ENCODE peak calls at places on chromosome 15, in seven cellular contexts. F is tibial nerve, Y is fibroblast of lung, C is nephron progenitor cell, M is Calu3, X is psoas muscle, S is cardiac muscle cell. R is an unnamed sample.

GRCh38 chr15:70035719-70036077 is 62.0 kb downstream of the TLE3 start:
- DNase-seq in X (no peak), M (no peak), Y (no peak), S (no peak), C (no peak), F (no peak), R (no peak)

GRCh38 chr15:70387086-70387485 is 289.4 kb upstream of the TLE3 start:
- DNase-seq in F (no peak), M (no peak), X (no peak), S (no peak), C (no peak), Y (no peak), R (no peak)

GRCh38 chr15:65964792-65965433 is 95.6 kb downstream of the RAB11A start:
- DNase-seq in X (no peak), Y (no peak), M (no peak), F (no peak), S (no peak), C (no peak), R (no peak)

GRCh38 chr15:89998141-89998661 is 2.9 kb upstream of the ZNF710 start:
- DNase-seq in M (peak; percentile 46), X (no peak), F (no peak), Y (peak; percentile 63), C (no peak), S (no peak), R (no peak)

GRCh38 chr15:35182841-35183479 is 97.9 kb upstream of the NANOGP8 start:
- DNase-seq in S (peak; percentile 17), F (no peak), Y (no peak), X (no peak), C (no peak), M (no peak), R (peak; percentile 90)

GRCh38 chr15:100849021-100849831 is 30.4 kb upstream of the ALDH1A3 start:
- DNase-seq in C (peak; percentile 40), Y (peak; percentile 54), M (peak; percentile 93), S (peak; percentile 26), X (peak; percentile 74), F (no peak), R (peak; percentile 75)

GRCh38 chr15:42832577-42832976 is 88.0 kb downstream of the TTBK2 start:
- DNase-seq in S (no peak), X (no peak), F (no peak), C (no peak), M (peak; percentile 27), Y (peak; percentile 94), R (no peak)

GRCh38 chr15:33086500-33087141 is 107.9 kb downstream of the FMN1 start:
- DNase-seq in X (no peak), S (peak; percentile 59), Y (peak; percentile 66), F (no peak), C (no peak), M (no peak), R (peak; percentile 70)

GRCh38 chr15:67080900-67081431 is 15.6 kb downstream of the SMAD3 start:
- DNase-seq in C (no peak), S (no peak), Y (peak; percentile 90), F (no peak), M (no peak), X (peak; percentile 83), R (no peak)

GRCh38 chr15:76190767-76191538 is 120.3 kb downstream of the ETFA start:
- DNase-seq in Y (peak; percentile 58), C (peak; percentile 87), X (peak; percentile 91), F (peak; percentile 56), M (peak; percentile 88), S (peak; percentile 87), R (peak; percentile 96)

DNA sequence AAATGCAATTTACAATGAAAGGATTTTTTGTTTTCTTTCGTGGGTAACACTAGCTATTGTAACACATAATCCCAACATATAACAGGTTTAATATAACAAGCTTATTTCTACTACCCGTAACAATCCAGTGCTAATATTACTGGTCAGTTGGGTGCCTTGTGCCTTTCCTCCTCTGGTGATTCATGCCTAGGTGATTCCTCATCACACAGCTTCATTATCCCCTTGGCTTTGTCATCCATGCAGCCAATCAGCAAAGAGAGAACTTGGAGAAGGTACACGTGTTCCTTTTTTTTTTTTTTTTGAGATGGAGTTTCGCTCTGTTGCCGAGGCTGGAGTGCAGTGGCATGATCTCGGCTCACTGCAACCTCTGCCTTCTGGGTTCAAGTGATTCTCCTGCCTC is 30.7 kb downstream of the CHST14 start:
- DNase-seq in F (no peak), M (no peak), C (no peak), Y (peak; percentile 39), X (no peak), S (no peak), R (no peak)
- TF ChIP-seq CTCF in F (no peak), M (no peak), C (no peak), Y (no peak), X (no peak), S (no peak), R (no peak)

GRCh38 chr15:78933187-78934062 is 11.4 kb downstream of the CTSH start:
- DNase-seq in F (no peak), X (no peak), M (no peak), S (no peak), Y (no peak), C (no peak), R (no peak)
- TF ChIP-seq CTCF in F (no peak), X (no peak), M (no peak), S (no peak), Y (no peak), C (no peak), R (no peak)

GRCh38 chr15:45262906-45263456 is 10.9 kb downstream of the SLC28A2 start:
- DNase-seq in Y (no peak), C (no peak), M (no peak), X (no peak), S (no peak), F (no peak), R (no peak)

GRCh38 chr15:45265506-45265905 is 13.5 kb downstream of the SLC28A2 start:
- DNase-seq in X (no peak), C (no peak), F (no peak), S (no peak), Y (no peak), M (no peak), R (no peak)

GRCh38 chr15:45263854-45264253 is 11.8 kb downstream of the SLC28A2 start:
- DNase-seq in X (no peak), S (no peak), M (no peak), F (no peak), C (no peak), Y (no peak), R (no peak)

DNA sequence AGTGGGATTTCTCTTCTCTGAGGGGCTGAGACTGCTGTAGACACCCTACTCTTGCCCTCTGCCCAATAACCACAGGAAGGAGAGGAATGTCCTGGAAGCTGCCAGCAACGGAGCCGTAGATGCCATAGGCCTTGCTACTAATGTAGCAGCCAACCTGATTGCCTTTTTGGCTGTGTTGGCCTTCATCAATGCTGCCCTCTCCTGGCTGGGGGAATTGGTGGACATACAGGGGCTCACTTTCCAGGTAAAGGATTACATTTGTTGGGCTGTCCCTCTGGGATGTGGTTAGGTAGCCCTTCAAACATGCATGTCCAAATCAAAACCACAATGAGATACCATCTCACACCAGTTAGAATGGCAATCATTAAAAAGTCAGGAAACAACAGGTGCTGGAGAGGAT is 16.1 kb downstream of the SLC28A2 start:
- DNase-seq in C (no peak), M (peak; percentile 74), Y (no peak), S (no peak), F (no peak), X (no peak), R (peak; percentile 62)
- TF ChIP-seq CTCF in C (no peak), M (peak; percentile 22), Y (no peak), S (no peak), F (no peak), X (no peak), R (peak; percentile 84)

DNA sequence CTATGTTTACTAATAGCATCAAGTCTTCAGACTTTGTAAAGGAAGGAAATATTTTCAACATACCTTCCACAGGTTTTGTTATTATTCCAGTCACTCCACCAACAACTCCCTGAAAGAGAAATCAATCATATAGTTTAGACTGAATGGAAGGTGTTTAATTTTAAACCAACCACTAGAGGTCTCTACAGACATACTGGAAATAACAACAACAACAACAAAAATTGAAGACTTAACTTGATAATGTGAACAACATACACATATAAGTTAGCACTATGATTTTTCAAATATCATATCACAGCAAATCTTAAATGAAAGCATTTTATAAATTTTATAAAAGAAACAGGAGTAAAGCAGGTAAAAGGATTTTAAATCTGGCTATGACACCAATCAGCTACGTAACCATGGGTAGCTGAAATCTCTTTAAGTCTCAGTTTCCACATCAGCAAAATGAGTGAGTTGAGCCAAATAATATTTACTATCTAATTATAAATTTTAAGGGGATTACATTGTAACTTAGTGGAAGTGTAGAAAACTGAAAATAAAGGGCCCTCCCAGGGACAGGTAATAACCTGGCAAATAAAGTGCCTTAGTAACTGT is 188.2 kb downstream of the VPS13C start:
- DNase-seq in F (no peak), M (no peak), Y (peak; percentile 7), S (peak; percentile 7), X (no peak), C (no peak), R (peak; percentile 45)
- TF ChIP-seq CTCF in F (no peak), M (peak; percentile 38), Y (no peak), S (peak; percentile 55), X (peak; percentile 60), C (peak; percentile 63), R (no peak)

GRCh38 chr15:78810003-78810376 is 1.3 kb downstream of the ADAMTS7 start:
- DNase-seq in F (no peak), Y (peak; percentile 3), M (no peak), S (no peak), C (no peak), X (no peak), R (no peak)

GRCh38 chr15:78811124-78811824 is at the start of gene ADAMTS7:
- DNase-seq in S (peak; percentile 89), F (peak; percentile 54), C (peak; percentile 91), Y (peak; percentile 70), M (peak; percentile 82), X (peak; percentile 87), R (peak; percentile 91)

GRCh38 chr15:78807359-78807758 is 3.9 kb downstream of the ADAMTS7 start:
- DNase-seq in S (no peak), C (no peak), Y (no peak), X (no peak), F (no peak), M (no peak), R (no peak)

GRCh38 chr15:78810377-78811123 is 714 bp downstream of the ADAMTS7 start:
- DNase-seq in M (peak; percentile 57), F (no peak), Y (peak; percentile 45), C (peak; percentile 69), S (peak; percentile 77), X (peak; percentile 77), R (peak; percentile 63)

DNA sequence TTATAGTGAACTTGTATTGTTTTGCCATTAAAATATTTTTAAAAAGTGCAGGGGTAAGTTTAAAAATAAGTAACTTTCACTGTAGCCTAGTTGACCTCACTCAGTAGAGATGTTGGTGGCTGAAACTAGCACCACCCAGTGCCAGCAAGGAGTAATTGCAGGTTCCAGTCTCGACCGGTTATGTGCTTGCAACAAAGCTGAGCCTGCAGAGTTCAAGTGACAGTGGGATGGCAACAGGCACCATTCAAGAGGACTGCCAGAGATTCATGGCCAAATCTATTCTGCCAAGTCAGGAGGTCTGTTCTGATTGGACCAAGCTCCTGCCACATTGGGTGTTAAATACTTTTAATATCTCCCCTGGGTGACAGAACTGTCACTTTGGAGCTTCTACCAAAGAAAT is 2.7 kb downstream of the ADAMTS7 start:
- DNase-seq in F (no peak), X (no peak), C (no peak), S (peak; percentile 34), Y (peak; percentile 20), M (peak; percentile 20), R (peak; percentile 79)
- TF ChIP-seq CTCF in F (no peak), X (no peak), C (peak; percentile 42), S (peak; percentile 48), Y (peak; percentile 33), M (peak; percentile 36), R (peak; percentile 71)

GRCh38 chr15:62142736-62143135 is 22.3 kb downstream of the C2CD4B start:
- DNase-seq in Y (no peak), F (no peak), S (no peak), X (no peak), C (no peak), M (no peak), R (peak; percentile 54)
- TF ChIP-seq CTCF in Y (no peak), F (no peak), S (no peak), X (no peak), C (no peak), M (peak; percentile 46), R (no peak)